ENCODE peak calls at places on chromosomes 12 and 14, in nine cellular contexts. One of them, this sample, is unnamed.

GRCh38 chr14:72643317-72643801 is 250.5 kb downstream of the DPF3 start:
- DNase-seq in activated CD4-positive, alpha-beta T cell treated with anti-CD3 and anti-CD28 coated beads, Interleukin-2, amount 50 U/mL, for 1 hour: no peak
- DNase-seq in cardiac fibroblast: peak
- DNase-seq in SK-N-DZ: no peak
- DNase-seq in breast epithelium: peak
- DNase-seq in SIG-M5: no peak
- DNase-seq in NCI-H1436: no peak
- DNase-seq in activated CD4-positive, CD25-positive, alpha-beta regulatory T cell: no peak
- DNase-seq in thyroid gland: peak
- DNase-seq in this sample: no peak

GRCh38 chr14:75132374-75133086 is 5.7 kb upstream of the NEK9 start:
- DNase-seq in breast epithelium: peak
- DNase-seq in NCI-H1436: peak
- DNase-seq in activated CD4-positive, CD25-positive, alpha-beta regulatory T cell: no peak
- DNase-seq in SK-N-DZ: peak
- DNase-seq in SIG-M5: peak
- DNase-seq in thyroid gland: peak
- DNase-seq in activated CD4-positive, alpha-beta T cell treated with anti-CD3 and anti-CD28 coated beads, Interleukin-2, amount 50 U/mL, for 1 hour: peak
- DNase-seq in cardiac fibroblast: peak
- DNase-seq in this sample: peak

GRCh38 chr14:24063263-24063836 is 8.0 kb upstream of the CPNE6 start:
- DNase-seq in cardiac fibroblast: no peak
- DNase-seq in activated CD4-positive, CD25-positive, alpha-beta regulatory T cell: no peak
- DNase-seq in SK-N-DZ: no peak
- DNase-seq in activated CD4-positive, alpha-beta T cell treated with anti-CD3 and anti-CD28 coated beads, Interleukin-2, amount 50 U/mL, for 1 hour: no peak
- DNase-seq in breast epithelium: no peak
- DNase-seq in NCI-H1436: no peak
- DNase-seq in SIG-M5: no peak
- DNase-seq in thyroid gland: no peak
- DNase-seq in this sample: no peak

GRCh38 chr12:90953956-90954421 is 987 bp downstream of the CCER1 start:
- DNase-seq in SIG-M5: no peak
- DNase-seq in activated CD4-positive, alpha-beta T cell treated with anti-CD3 and anti-CD28 coated beads, Interleukin-2, amount 50 U/mL, for 1 hour: no peak
- DNase-seq in activated CD4-positive, CD25-positive, alpha-beta regulatory T cell: no peak
- DNase-seq in NCI-H1436: no peak
- DNase-seq in SK-N-DZ: no peak
- DNase-seq in breast epithelium: no peak
- DNase-seq in thyroid gland: no peak
- DNase-seq in cardiac fibroblast: peak
- DNase-seq in this sample: no peak

GRCh38 chr14:73785834-73786631 is 65.6 kb upstream of the PTGR2 start:
- DNase-seq in NCI-H1436: no peak
- DNase-seq in cardiac fibroblast: peak
- DNase-seq in SIG-M5: peak
- DNase-seq in activated CD4-positive, alpha-beta T cell treated with anti-CD3 and anti-CD28 coated beads, Interleukin-2, amount 50 U/mL, for 1 hour: peak
- DNase-seq in breast epithelium: peak
- DNase-seq in SK-N-DZ: peak
- DNase-seq in activated CD4-positive, CD25-positive, alpha-beta regulatory T cell: no peak
- DNase-seq in thyroid gland: peak
- DNase-seq in this sample: peak

GRCh38 chr12:6235499-6235898 is 35.3 kb downstream of the CD9 start:
- DNase-seq in activated CD4-positive, alpha-beta T cell treated with anti-CD3 and anti-CD28 coated beads, Interleukin-2, amount 50 U/mL, for 1 hour: no peak
- DNase-seq in cardiac fibroblast: no peak
- DNase-seq in thyroid gland: peak
- DNase-seq in NCI-H1436: no peak
- DNase-seq in SIG-M5: no peak
- DNase-seq in breast epithelium: peak
- DNase-seq in SK-N-DZ: no peak
- DNase-seq in activated CD4-positive, CD25-positive, alpha-beta regulatory T cell: no peak
- DNase-seq in this sample: no peak

GRCh38 chr12:64097346-64098105 is 124.6 kb downstream of the KICS2 start:
- DNase-seq in activated CD4-positive, CD25-positive, alpha-beta regulatory T cell: no peak
- DNase-seq in activated CD4-positive, alpha-beta T cell treated with anti-CD3 and anti-CD28 coated beads, Interleukin-2, amount 50 U/mL, for 1 hour: no peak
- DNase-seq in SIG-M5: no peak
- DNase-seq in thyroid gland: no peak
- DNase-seq in cardiac fibroblast: peak
- DNase-seq in breast epithelium: peak
- DNase-seq in NCI-H1436: no peak
- DNase-seq in SK-N-DZ: no peak
- DNase-seq in this sample: no peak

GRCh38 chr12:61018571-61018970 is 1241.6 kb upstream of the USP15 start:
- DNase-seq in SIG-M5: no peak
- DNase-seq in cardiac fibroblast: no peak
- DNase-seq in thyroid gland: no peak
- DNase-seq in activated CD4-positive, CD25-positive, alpha-beta regulatory T cell: no peak
- DNase-seq in SK-N-DZ: no peak
- DNase-seq in NCI-H1436: no peak
- DNase-seq in breast epithelium: no peak
- DNase-seq in activated CD4-positive, alpha-beta T cell treated with anti-CD3 and anti-CD28 coated beads, Interleukin-2, amount 50 U/mL, for 1 hour: no peak
- DNase-seq in this sample: no peak

GRCh38 chr12:118282767-118283166 is 89.9 kb downstream of the TAOK3 start:
- DNase-seq in SIG-M5: no peak
- DNase-seq in cardiac fibroblast: no peak
- DNase-seq in breast epithelium: no peak
- DNase-seq in SK-N-DZ: no peak
- DNase-seq in activated CD4-positive, CD25-positive, alpha-beta regulatory T cell: no peak
- DNase-seq in activated CD4-positive, alpha-beta T cell treated with anti-CD3 and anti-CD28 coated beads, Interleukin-2, amount 50 U/mL, for 1 hour: no peak
- DNase-seq in thyroid gland: no peak
- DNase-seq in NCI-H1436: no peak
- DNase-seq in this sample: no peak

GRCh38 chr12:127051139-127051538 is 1215.8 kb upstream of the TMEM132C start:
- DNase-seq in NCI-H1436: no peak
- DNase-seq in SIG-M5: no peak
- DNase-seq in thyroid gland: no peak
- DNase-seq in activated CD4-positive, CD25-positive, alpha-beta regulatory T cell: no peak
- DNase-seq in cardiac fibroblast: no peak
- DNase-seq in breast epithelium: no peak
- DNase-seq in activated CD4-positive, alpha-beta T cell treated with anti-CD3 and anti-CD28 coated beads, Interleukin-2, amount 50 U/mL, for 1 hour: no peak
- DNase-seq in SK-N-DZ: no peak
- DNase-seq in this sample: no peak

GRCh38 chr12:76946451-76946850 is 67.6 kb upstream of the CSRP2 start:
- DNase-seq in thyroid gland: no peak
- DNase-seq in breast epithelium: no peak
- DNase-seq in NCI-H1436: no peak
- DNase-seq in SIG-M5: no peak
- DNase-seq in SK-N-DZ: no peak
- DNase-seq in activated CD4-positive, alpha-beta T cell treated with anti-CD3 and anti-CD28 coated beads, Interleukin-2, amount 50 U/mL, for 1 hour: no peak
- DNase-seq in activated CD4-positive, CD25-positive, alpha-beta regulatory T cell: no peak
- DNase-seq in cardiac fibroblast: no peak
- DNase-seq in this sample: no peak

GRCh38 chr12:21774358-21775129 is at the start of gene KCNJ8:
- DNase-seq in thyroid gland: peak
- DNase-seq in activated CD4-positive, alpha-beta T cell treated with anti-CD3 and anti-CD28 coated beads, Interleukin-2, amount 50 U/mL, for 1 hour: no peak
- DNase-seq in SK-N-DZ: peak
- DNase-seq in NCI-H1436: no peak
- DNase-seq in activated CD4-positive, CD25-positive, alpha-beta regulatory T cell: no peak
- DNase-seq in SIG-M5: no peak
- DNase-seq in cardiac fibroblast: peak
- DNase-seq in breast epithelium: no peak
- DNase-seq in this sample: no peak

GRCh38 chr14:42715316-42715715 is 1108.6 kb downstream of the LRFN5 start:
- DNase-seq in SK-N-DZ: no peak
- DNase-seq in activated CD4-positive, alpha-beta T cell treated with anti-CD3 and anti-CD28 coated beads, Interleukin-2, amount 50 U/mL, for 1 hour: no peak
- DNase-seq in thyroid gland: no peak
- DNase-seq in NCI-H1436: no peak
- DNase-seq in cardiac fibroblast: peak
- DNase-seq in SIG-M5: no peak
- DNase-seq in activated CD4-positive, CD25-positive, alpha-beta regulatory T cell: no peak
- DNase-seq in breast epithelium: no peak
- DNase-seq in this sample: no peak

GRCh38 chr14:99768381-99768780 is 24.8 kb upstream of the EML1 start:
- DNase-seq in cardiac fibroblast: no peak
- DNase-seq in NCI-H1436: no peak
- DNase-seq in activated CD4-positive, CD25-positive, alpha-beta regulatory T cell: no peak
- DNase-seq in activated CD4-positive, alpha-beta T cell treated with anti-CD3 and anti-CD28 coated beads, Interleukin-2, amount 50 U/mL, for 1 hour: no peak
- DNase-seq in breast epithelium: no peak
- DNase-seq in thyroid gland: no peak
- DNase-seq in SK-N-DZ: no peak
- DNase-seq in SIG-M5: no peak
- DNase-seq in this sample: no peak

GRCh38 chr14:63435838-63436237 is 107.3 kb downstream of the PPP2R5E start:
- DNase-seq in activated CD4-positive, alpha-beta T cell treated with anti-CD3 and anti-CD28 coated beads, Interleukin-2, amount 50 U/mL, for 1 hour: no peak
- DNase-seq in activated CD4-positive, CD25-positive, alpha-beta regulatory T cell: no peak
- DNase-seq in thyroid gland: peak
- DNase-seq in SIG-M5: no peak
- DNase-seq in breast epithelium: peak
- DNase-seq in NCI-H1436: no peak
- DNase-seq in cardiac fibroblast: peak
- DNase-seq in SK-N-DZ: no peak
- DNase-seq in this sample: no peak

GRCh38 chr14:40058916-40059897 is 627.0 kb upstream of the FBXO33 start:
- DNase-seq in SK-N-DZ: no peak
- DNase-seq in cardiac fibroblast: no peak
- DNase-seq in NCI-H1436: no peak
- DNase-seq in activated CD4-positive, alpha-beta T cell treated with anti-CD3 and anti-CD28 coated beads, Interleukin-2, amount 50 U/mL, for 1 hour: no peak
- DNase-seq in SIG-M5: no peak
- DNase-seq in breast epithelium: no peak
- DNase-seq in thyroid gland: no peak
- DNase-seq in activated CD4-positive, CD25-positive, alpha-beta regulatory T cell: no peak
- DNase-seq in this sample: no peak

GRCh38 chr12:59067068-59067467 is 146.8 kb upstream of the LRIG3 start:
- DNase-seq in thyroid gland: no peak
- DNase-seq in NCI-H1436: no peak
- DNase-seq in cardiac fibroblast: peak
- DNase-seq in SIG-M5: no peak
- DNase-seq in breast epithelium: no peak
- DNase-seq in SK-N-DZ: peak
- DNase-seq in activated CD4-positive, alpha-beta T cell treated with anti-CD3 and anti-CD28 coated beads, Interleukin-2, amount 50 U/mL, for 1 hour: no peak
- DNase-seq in activated CD4-positive, CD25-positive, alpha-beta regulatory T cell: no peak
- DNase-seq in this sample: no peak

GRCh38 chr14:24094839-24095195 is 706 bp downstream of the PCK2 start:
- DNase-seq in SIG-M5: no peak
- DNase-seq in NCI-H1436: no peak
- DNase-seq in thyroid gland: no peak
- DNase-seq in cardiac fibroblast: peak
- DNase-seq in activated CD4-positive, CD25-positive, alpha-beta regulatory T cell: no peak
- DNase-seq in activated CD4-positive, alpha-beta T cell treated with anti-CD3 and anti-CD28 coated beads, Interleukin-2, amount 50 U/mL, for 1 hour: no peak
- DNase-seq in breast epithelium: no peak
- DNase-seq in SK-N-DZ: peak
- DNase-seq in this sample: no peak

GRCh38 chr14:72479471-72479931 is 414.4 kb downstream of the DPF3 start:
- DNase-seq in SIG-M5: no peak
- DNase-seq in activated CD4-positive, alpha-beta T cell treated with anti-CD3 and anti-CD28 coated beads, Interleukin-2, amount 50 U/mL, for 1 hour: no peak
- DNase-seq in cardiac fibroblast: no peak
- DNase-seq in activated CD4-positive, CD25-positive, alpha-beta regulatory T cell: no peak
- DNase-seq in thyroid gland: peak
- DNase-seq in breast epithelium: no peak
- DNase-seq in NCI-H1436: no peak
- DNase-seq in SK-N-DZ: no peak
- DNase-seq in this sample: no peak

GRCh38 chr14:92990456-92991430 is 67.8 kb downstream of the CHGA start:
- DNase-seq in breast epithelium: no peak
- DNase-seq in SIG-M5: no peak
- DNase-seq in thyroid gland: no peak
- DNase-seq in NCI-H1436: peak
- DNase-seq in activated CD4-positive, alpha-beta T cell treated with anti-CD3 and anti-CD28 coated beads, Interleukin-2, amount 50 U/mL, for 1 hour: no peak
- DNase-seq in activated CD4-positive, CD25-positive, alpha-beta regulatory T cell: no peak
- DNase-seq in cardiac fibroblast: no peak
- DNase-seq in SK-N-DZ: peak
- DNase-seq in this sample: no peak

GRCh38 chr14:21069388-21070082 is 569 bp upstream of the ARHGEF40 start:
- DNase-seq in thyroid gland: no peak
- DNase-seq in NCI-H1436: no peak
- DNase-seq in activated CD4-positive, alpha-beta T cell treated with anti-CD3 and anti-CD28 coated beads, Interleukin-2, amount 50 U/mL, for 1 hour: peak
- DNase-seq in cardiac fibroblast: peak
- DNase-seq in SIG-M5: no peak
- DNase-seq in activated CD4-positive, CD25-positive, alpha-beta regulatory T cell: no peak
- DNase-seq in SK-N-DZ: peak
- DNase-seq in breast epithelium: peak
- DNase-seq in this sample: peak

GRCh38 chr12:2267624-2268477 is 215.1 kb downstream of the CACNA1C start:
- DNase-seq in breast epithelium: peak
- DNase-seq in activated CD4-positive, CD25-positive, alpha-beta regulatory T cell: no peak
- DNase-seq in SK-N-DZ: no peak
- DNase-seq in cardiac fibroblast: peak
- DNase-seq in activated CD4-positive, alpha-beta T cell treated with anti-CD3 and anti-CD28 coated beads, Interleukin-2, amount 50 U/mL, for 1 hour: no peak
- DNase-seq in SIG-M5: no peak
- DNase-seq in NCI-H1436: no peak
- DNase-seq in thyroid gland: no peak
- DNase-seq in this sample: no peak

GRCh38 chr12:101642115-101643067 is 47.6 kb downstream of the MYBPC1 start:
- DNase-seq in cardiac fibroblast: no peak
- DNase-seq in breast epithelium: no peak
- DNase-seq in activated CD4-positive, CD25-positive, alpha-beta regulatory T cell: no peak
- DNase-seq in SIG-M5: no peak
- DNase-seq in activated CD4-positive, alpha-beta T cell treated with anti-CD3 and anti-CD28 coated beads, Interleukin-2, amount 50 U/mL, for 1 hour: no peak
- DNase-seq in NCI-H1436: no peak
- DNase-seq in SK-N-DZ: no peak
- DNase-seq in thyroid gland: peak
- DNase-seq in this sample: no peak

GRCh38 chr14:99081880-99082279 is 190.1 kb downstream of the BCL11B start:
- DNase-seq in SK-N-DZ: no peak
- DNase-seq in SIG-M5: no peak
- DNase-seq in cardiac fibroblast: no peak
- DNase-seq in activated CD4-positive, alpha-beta T cell treated with anti-CD3 and anti-CD28 coated beads, Interleukin-2, amount 50 U/mL, for 1 hour: no peak
- DNase-seq in thyroid gland: no peak
- DNase-seq in activated CD4-positive, CD25-positive, alpha-beta regulatory T cell: no peak
- DNase-seq in breast epithelium: no peak
- DNase-seq in NCI-H1436: no peak
- DNase-seq in this sample: no peak

GRCh38 chr12:92080390-92081285 is 65.0 kb downstream of the BTG1 start:
- DNase-seq in SK-N-DZ: no peak
- DNase-seq in breast epithelium: no peak
- DNase-seq in SIG-M5: no peak
- DNase-seq in activated CD4-positive, alpha-beta T cell treated with anti-CD3 and anti-CD28 coated beads, Interleukin-2, amount 50 U/mL, for 1 hour: no peak
- DNase-seq in NCI-H1436: no peak
- DNase-seq in thyroid gland: no peak
- DNase-seq in cardiac fibroblast: peak
- DNase-seq in activated CD4-positive, CD25-positive, alpha-beta regulatory T cell: no peak
- DNase-seq in this sample: no peak

GRCh38 chr14:100140452-100141132 is 18.9 kb downstream of the DEGS2 start:
- DNase-seq in activated CD4-positive, alpha-beta T cell treated with anti-CD3 and anti-CD28 coated beads, Interleukin-2, amount 50 U/mL, for 1 hour: no peak
- DNase-seq in NCI-H1436: no peak
- DNase-seq in breast epithelium: no peak
- DNase-seq in SIG-M5: peak
- DNase-seq in thyroid gland: peak
- DNase-seq in activated CD4-positive, CD25-positive, alpha-beta regulatory T cell: no peak
- DNase-seq in cardiac fibroblast: peak
- DNase-seq in SK-N-DZ: no peak
- DNase-seq in this sample: peak

GRCh38 chr12:69456239-69456638 is 13.9 kb upstream of the FRS2 start:
- DNase-seq in SK-N-DZ: no peak
- DNase-seq in activated CD4-positive, CD25-positive, alpha-beta regulatory T cell: no peak
- DNase-seq in cardiac fibroblast: no peak
- DNase-seq in breast epithelium: no peak
- DNase-seq in NCI-H1436: no peak
- DNase-seq in activated CD4-positive, alpha-beta T cell treated with anti-CD3 and anti-CD28 coated beads, Interleukin-2, amount 50 U/mL, for 1 hour: no peak
- DNase-seq in SIG-M5: no peak
- DNase-seq in thyroid gland: no peak
- DNase-seq in this sample: no peak

GRCh38 chr12:115998119-115998633 is 279.3 kb downstream of the MED13L start:
- DNase-seq in activated CD4-positive, alpha-beta T cell treated with anti-CD3 and anti-CD28 coated beads, Interleukin-2, amount 50 U/mL, for 1 hour: no peak
- DNase-seq in cardiac fibroblast: peak
- DNase-seq in SIG-M5: no peak
- DNase-seq in breast epithelium: no peak
- DNase-seq in thyroid gland: no peak
- DNase-seq in SK-N-DZ: peak
- DNase-seq in activated CD4-positive, CD25-positive, alpha-beta regulatory T cell: no peak
- DNase-seq in NCI-H1436: no peak
- DNase-seq in this sample: peak

GRCh38 chr14:64971890-64972785 is at the start of gene RAB15:
- DNase-seq in NCI-H1436: no peak
- DNase-seq in activated CD4-positive, CD25-positive, alpha-beta regulatory T cell: no peak
- DNase-seq in thyroid gland: peak
- DNase-seq in activated CD4-positive, alpha-beta T cell treated with anti-CD3 and anti-CD28 coated beads, Interleukin-2, amount 50 U/mL, for 1 hour: peak
- DNase-seq in cardiac fibroblast: peak
- DNase-seq in SIG-M5: no peak
- DNase-seq in breast epithelium: no peak
- DNase-seq in SK-N-DZ: no peak
- DNase-seq in this sample: no peak

GRCh38 chr14:88842414-88842813 is 18.0 kb downstream of the TTC8 start:
- DNase-seq in SIG-M5: no peak
- DNase-seq in breast epithelium: no peak
- DNase-seq in cardiac fibroblast: no peak
- DNase-seq in activated CD4-positive, alpha-beta T cell treated with anti-CD3 and anti-CD28 coated beads, Interleukin-2, amount 50 U/mL, for 1 hour: no peak
- DNase-seq in NCI-H1436: no peak
- DNase-seq in SK-N-DZ: no peak
- DNase-seq in activated CD4-positive, CD25-positive, alpha-beta regulatory T cell: no peak
- DNase-seq in thyroid gland: no peak
- DNase-seq in this sample: no peak

GRCh38 chr14:44657688-44658388 is 150.8 kb upstream of the FSCB start:
- DNase-seq in activated CD4-positive, CD25-positive, alpha-beta regulatory T cell: no peak
- DNase-seq in SIG-M5: no peak
- DNase-seq in breast epithelium: no peak
- DNase-seq in NCI-H1436: peak
- DNase-seq in thyroid gland: peak
- DNase-seq in cardiac fibroblast: peak
- DNase-seq in SK-N-DZ: no peak
- DNase-seq in activated CD4-positive, alpha-beta T cell treated with anti-CD3 and anti-CD28 coated beads, Interleukin-2, amount 50 U/mL, for 1 hour: no peak
- DNase-seq in this sample: no peak